ENCODE peak calls at places on chromosome 21, in six cellular contexts. P, G, Q, I, Y and W are unnamed samples.

GRCh38 chr21:43956667-43957030 is 55.5 kb upstream of the TRAPPC10 start:
- DNase-seq in P (no peak), G (no peak), Q (no peak), I (peak), Y (no peak), W (no peak)

GRCh38 chr21:26715116-26715515 is 130.1 kb downstream of the ADAMTS1 start:
- DNase-seq in P (no peak), G (no peak), Q (no peak), I (no peak), Y (no peak), W (no peak)

GRCh38 chr21:27024316-27024715 is 57.4 kb upstream of the ADAMTS5 start:
- DNase-seq in P (no peak), G (no peak), Q (no peak), I (peak), Y (no peak), W (no peak)

GRCh38 chr21:31409849-31410762 is 66.0 kb upstream of the TIAM1 start:
- DNase-seq in P (no peak), G (no peak), Q (no peak), I (no peak), Y (no peak), W (no peak)

GRCh38 chr21:44454747-44455523 is at the start of gene LRRC3:
- DNase-seq in P (peak), G (peak), Q (peak), I (peak), Y (no peak), W (no peak)

GRCh38 chr21:26766826-26767325 is 78.3 kb downstream of the ADAMTS1 start:
- DNase-seq in P (no peak), G (peak), Q (no peak), I (no peak), Y (no peak), W (no peak)

GRCh38 chr21:17726047-17726446 is 93.1 kb downstream of the C21orf91 start:
- DNase-seq in P (no peak), G (no peak), Q (peak), I (no peak), Y (no peak), W (no peak)

GRCh38 chr21:14870841-14871126 is 194.0 kb downstream of the NRIP1 start:
- DNase-seq in P (no peak), G (no peak), Q (no peak), I (no peak), Y (no peak), W (no peak)

GRCh38 chr21:46662765-46663500 is 27.5 kb downstream of the PRMT2 start:
- DNase-seq in P (no peak), G (no peak), Q (peak), I (no peak), Y (no peak), W (no peak)

GRCh38 chr21:31558839-31559367 is 100.6 kb upstream of the SOD1 start:
- DNase-seq in P (peak), G (peak), Q (peak), I (peak), Y (no peak), W (peak)

GRCh38 chr21:36397606-36398005 is 12.4 kb downstream of the CHAF1B start:
- DNase-seq in P (no peak), G (no peak), Q (no peak), I (no peak), Y (no peak), W (no peak)

GRCh38 chr21:36867506-36867905 is 99.0 kb downstream of the HLCS start:
- DNase-seq in P (no peak), G (no peak), Q (no peak), I (no peak), Y (no peak), W (no peak)

GRCh38 chr21:28827422-28827821 is 165.3 kb downstream of the LTN1 start:
- DNase-seq in P (no peak), G (no peak), Q (no peak), I (no peak), Y (no peak), W (no peak)

GRCh38 chr21:38869946-38870345 is 64.2 kb downstream of the ETS2 start:
- DNase-seq in P (no peak), G (peak), Q (no peak), I (no peak), Y (no peak), W (peak)

GRCh38 chr21:46661211-46661625 is 25.7 kb downstream of the PRMT2 start:
- DNase-seq in P (no peak), G (peak), Q (peak), I (peak), Y (no peak), W (peak)

GRCh38 chr21:26846036-26846931 is 1.1 kb upstream of the ADAMTS1 start:
- DNase-seq in P (peak), G (peak), Q (peak), I (peak), Y (no peak), W (no peak)

GRCh38 chr21:46071082-46071481 is 26.8 kb upstream of the COL6A2 start:
- DNase-seq in P (peak), G (no peak), Q (no peak), I (no peak), Y (no peak), W (no peak)

DNA sequence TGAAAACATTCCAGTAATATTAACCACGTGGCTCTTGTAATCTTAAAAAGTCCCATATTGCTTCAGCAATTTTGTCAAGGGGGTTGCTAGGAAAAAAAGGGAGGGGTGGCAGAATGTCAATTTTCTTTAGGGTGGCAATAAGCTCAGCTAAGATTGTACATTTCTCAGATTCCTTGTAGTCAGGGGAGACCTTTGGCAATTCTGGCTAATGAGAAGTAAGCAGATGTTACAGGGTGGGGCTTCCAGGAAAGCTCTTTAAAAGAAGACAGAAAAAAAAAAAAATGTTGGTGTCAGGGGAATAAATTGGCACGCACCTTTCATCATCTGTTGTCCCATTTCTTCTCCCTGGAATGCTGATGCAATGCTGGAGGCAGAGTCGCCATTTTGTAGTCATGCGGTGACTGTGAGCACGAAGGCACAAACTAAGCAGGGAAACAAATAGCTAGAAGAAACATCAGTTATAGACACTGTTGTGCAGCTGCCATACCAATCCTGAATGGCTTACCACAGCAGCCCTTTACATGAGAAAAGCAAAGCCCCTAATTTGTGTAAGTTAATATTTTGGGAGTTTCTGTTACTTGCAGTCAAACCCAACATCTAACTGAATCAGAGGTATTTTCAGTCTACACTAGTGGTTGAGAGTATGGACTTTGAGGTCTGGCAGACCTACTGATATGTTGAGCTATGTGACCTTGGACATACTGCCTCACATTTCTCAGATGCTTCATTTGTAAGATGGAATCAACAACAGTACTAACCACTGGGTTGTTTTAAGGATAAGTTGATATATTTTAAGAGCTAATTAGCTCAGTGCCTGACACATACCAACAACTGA is 56.0 kb upstream of the MRPS6 start:
- DNase-seq in P (no peak), G (no peak), Q (no peak), I (peak), Y (no peak), W (no peak)
- H3K27ac ChIP-seq in P (no peak), G (no peak), Q (no peak), I (no peak), Y (no peak), W (no peak)

DNA sequence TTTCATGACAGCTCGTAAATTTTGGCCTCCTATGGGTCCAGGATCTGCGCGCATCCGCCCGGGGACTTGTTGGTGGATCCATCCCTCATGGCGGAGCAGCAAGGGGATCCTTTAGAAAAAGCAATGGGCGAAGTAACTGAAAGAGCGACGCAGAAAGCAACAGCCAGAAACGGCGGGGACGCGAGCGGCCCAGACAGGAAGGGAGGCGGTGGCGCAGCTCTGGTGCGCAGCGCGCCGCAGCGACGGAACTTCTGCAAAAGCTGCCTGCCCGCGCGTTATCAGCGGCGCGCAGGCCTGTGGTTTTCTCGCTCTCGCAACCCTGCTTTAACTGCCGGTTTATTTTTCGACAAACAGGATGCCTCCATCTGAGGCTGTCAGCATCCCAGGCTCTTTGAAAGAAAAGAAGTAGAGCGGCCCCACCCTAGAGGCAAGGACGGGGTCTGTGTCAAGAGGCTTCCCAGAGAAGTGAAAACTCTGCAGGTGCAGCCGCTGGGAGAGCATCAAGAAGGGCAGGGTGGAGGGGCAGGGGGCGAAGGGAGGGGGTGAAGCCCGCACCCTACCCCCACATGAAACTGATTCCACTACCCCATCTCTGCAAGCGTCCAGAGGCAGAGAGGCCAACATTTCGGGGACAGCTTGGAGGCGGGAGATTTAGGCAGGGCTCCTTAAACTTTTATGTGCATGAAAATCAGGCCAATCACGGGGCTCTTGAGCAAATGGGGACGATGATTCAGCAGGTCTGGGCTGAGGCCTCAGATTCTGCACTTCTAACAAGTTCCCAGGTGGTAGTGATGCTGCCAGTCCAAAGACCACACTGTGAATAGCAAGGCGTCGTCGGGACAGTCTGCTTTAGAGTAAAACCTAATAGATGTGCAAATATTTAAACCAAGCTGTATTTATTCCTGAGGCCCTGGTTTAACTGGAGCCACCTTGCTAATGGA is 22.2 kb downstream of the RUNX1 start:
- DNase-seq in P (peak), G (peak), Q (no peak), I (peak), Y (no peak), W (no peak)
- TF ChIP-seq CTCF in P (no peak), G (no peak), Q (no peak), I (no peak), Y (no peak), W (peak)

GRCh38 chr21:41289431-41289830 is 27.2 kb upstream of the FAM3B start:
- DNase-seq in P (no peak), G (peak), Q (no peak), I (no peak), Y (no peak), W (no peak)
- H3K27ac ChIP-seq in P (no peak), G (no peak), Q (no peak), I (no peak), Y (no peak), W (no peak)

GRCh38 chr21:42336065-42336464 is 14.7 kb downstream of the TFF2 start:
- DNase-seq in P (peak), G (no peak), Q (no peak), I (no peak), Y (no peak), W (no peak)
- TF ChIP-seq CTCF in P (no peak), G (no peak), Q (no peak), I (no peak), Y (no peak), W (no peak)